ENCODE peak calls at places on chromosomes 6 and 20, in five cellular contexts. D is foreskin fibroblast; M is globus pallidus; A is stimulated activated CD4-positive, alpha-beta T cell treated with anti-CD3 and anti-CD28 coated beads, TNF-alpha, amount 100 ng/mL, for 1 hour; G is aorta. L is an unnamed sample.

GRCh38 chr6:14959324-14959885 is 286.5 kb upstream of the JARID2 start:
- DNase-seq in G (no peak), D (no peak), M (no peak), A (no peak), L (no peak)

GRCh38 chr6:170158296-170159039 is 132.4 kb downstream of the DLL1 start:
- DNase-seq in A (no peak), G (peak; percentile 66), M (no peak), D (no peak), L (no peak)

GRCh38 chr6:74447013-74447412 is 751.0 kb downstream of the CD109 start:
- DNase-seq in G (no peak), D (peak; percentile 37), M (no peak), A (no peak), L (no peak)

GRCh38 chr6:127690588-127690987 is 113.6 kb downstream of the C6orf58 start:
- DNase-seq in D (no peak), G (no peak), M (no peak), A (no peak), L (no peak)

GRCh38 chr20:32456869-32457421 is 98.8 kb downstream of the ASXL1 start:
- DNase-seq in M (no peak), G (peak; percentile 86), D (peak; percentile 72), A (no peak), L (no peak)

GRCh38 chr6:125953502-125953875 is 3.1 kb upstream of the HINT3 start:
- DNase-seq in A (no peak), D (no peak), G (no peak), M (no peak), L (no peak)

GRCh38 chr20:59668926-59669325 is 64.6 kb downstream of the PHACTR3 start:
- DNase-seq in D (no peak), A (no peak), M (no peak), G (no peak), L (no peak)

GRCh38 chr20:56362833-56363413 is 4.1 kb downstream of the FAM210B start:
- DNase-seq in A (no peak), G (no peak), D (peak; percentile 59), M (no peak), L (no peak)

GRCh38 chr6:142474446-142475289 is 172.9 kb downstream of the ADGRG6 start:
- DNase-seq in G (no peak), A (no peak), D (peak; percentile 75), M (peak; percentile 22), L (no peak)

GRCh38 chr20:61534346-61534745 is 282.3 kb downstream of the CDH4 start:
- DNase-seq in G (peak; percentile 40), D (no peak), A (no peak), M (no peak), L (no peak)

GRCh38 chr20:35641743-35642142 is 23.0 kb downstream of the CPNE1 start:
- DNase-seq in A (no peak), M (no peak), D (no peak), G (no peak), L (no peak)

GRCh38 chr6:41497994-41498393 is 48.2 kb upstream of the FOXP4 start:
- DNase-seq in M (no peak), D (no peak), A (no peak), G (no peak), L (no peak)

GRCh38 chr6:79755967-79756366 is 124.8 kb downstream of the SH3BGRL2 start:
- DNase-seq in M (no peak), A (no peak), D (no peak), G (no peak), L (no peak)

GRCh38 chr6:132479131-132479530 is 33.8 kb downstream of the STX7 start:
- DNase-seq in G (no peak), M (no peak), D (peak; percentile 33), A (no peak), L (no peak)

GRCh38 chr20:12860619-12861247 is 148.0 kb upstream of the SPTLC3 start:
- DNase-seq in A (no peak), M (no peak), G (no peak), D (no peak), L (no peak)

GRCh38 chr6:19538086-19538485 is 299.1 kb upstream of the ID4 start:
- DNase-seq in D (no peak), M (no peak), A (no peak), G (peak; percentile 56), L (no peak)

GRCh38 chr20:58877374-58878360 is 25.2 kb downstream of the GNAS start:
- DNase-seq in A (no peak), G (no peak), D (no peak), M (no peak), L (no peak)

GRCh38 chr20:41140226-41141133 is 3.1 kb downstream of the PLCG1 start:
- DNase-seq in M (no peak), D (no peak), A (no peak), G (peak; percentile 64), L (no peak)

GRCh38 chr6:132763269-132763668 is 5.6 kb upstream of the VNN2 start:
- DNase-seq in M (peak; percentile 17), D (peak; percentile 2), G (no peak), A (no peak), L (no peak)

GRCh38 chr6:143160439-143161220 is 99.9 kb downstream of the AIG1 start:
- DNase-seq in G (no peak), D (no peak), M (no peak), A (no peak), L (no peak)

GRCh38 chr6:12410946-12411345 is 120.8 kb downstream of the EDN1 start:
- DNase-seq in G (no peak), A (no peak), M (no peak), D (no peak), L (no peak)

GRCh38 chr6:5950448-5950847 is 56.3 kb downstream of the NRN1 start:
- DNase-seq in G (no peak), A (no peak), D (no peak), M (no peak), L (no peak)

GRCh38 chr6:53928641-53929339 is 134.0 kb downstream of the LRRC1 start:
- DNase-seq in A (no peak), D (peak; percentile 61), G (no peak), M (no peak), L (no peak)

GRCh38 chr6:157213897-157214296 is 109.4 kb downstream of the TMEM242 start:
- DNase-seq in G (no peak), M (no peak), A (no peak), D (no peak), L (no peak)

GRCh38 chr6:4973972-4974885 is 29.6 kb downstream of the RPP40 start:
- DNase-seq in A (no peak), D (peak; percentile 79), M (peak; percentile 13), G (no peak), L (no peak)

GRCh38 chr6:131419698-131420097 is 153.3 kb upstream of the ARG1 start:
- DNase-seq in M (no peak), D (no peak), A (no peak), G (no peak), L (no peak)

GRCh38 chr20:11754451-11754850 is 163.2 kb upstream of the BTBD3 start:
- DNase-seq in D (no peak), M (no peak), A (no peak), G (no peak), L (no peak)

GRCh38 chr6:45431314-45432058 is 53.8 kb upstream of the SUPT3H start:
- DNase-seq in M (no peak), G (no peak), A (no peak), D (no peak), L (no peak)

GRCh38 chr20:10381477-10381876 is 52.5 kb downstream of the MKKS start:
- DNase-seq in A (no peak), G (no peak), M (no peak), D (peak; percentile 17), L (no peak)

GRCh38 chr6:167796668-167797031 is 30.1 kb upstream of the AFDN start:
- DNase-seq in M (no peak), A (no peak), D (no peak), G (no peak), L (no peak)

L was measured in nucleus accumbens.